ENCODE peak calls at places on chromosome 12, in six cellular contexts. D is stomach, N is heart right ventricle, S is A549, F is SK-N-SH, E is thoracic aorta. U is an unnamed sample.

GRCh38 chr12:48023386-48023785 is 19.1 kb upstream of the COL2A1 start:
- DNase-seq in E (no peak), N (peak), F (no peak), S (no peak), D (peak), U (no peak)

GRCh38 chr12:121357331-121357730 is 5.1 kb upstream of the ANAPC5 start:
- DNase-seq in N (no peak), E (no peak), D (no peak), F (no peak), S (no peak), U (no peak)

GRCh38 chr12:22230280-22230794 is 104.2 kb downstream of the ST8SIA1 start:
- DNase-seq in E (no peak), F (no peak), D (no peak), N (no peak), S (peak), U (peak)

GRCh38 chr12:106258226-106258625 is 10.4 kb upstream of the CKAP4 start:
- DNase-seq in S (no peak), E (no peak), N (no peak), D (no peak), F (no peak), U (no peak)

GRCh38 chr12:124538194-124539082 is 29.0 kb downstream of the NCOR2 start:
- DNase-seq in N (no peak), S (no peak), D (no peak), F (peak), E (no peak), U (no peak)

GRCh38 chr12:80861636-80862378 is 75.9 kb downstream of the LIN7A start:
- DNase-seq in D (no peak), S (no peak), E (no peak), F (no peak), N (no peak), U (peak)

GRCh38 chr12:112837629-112838191 is 46.2 kb downstream of the RPH3A start:
- DNase-seq in E (no peak), S (peak), N (no peak), F (no peak), D (no peak), U (peak)

GRCh38 chr12:45762185-45763110 is 32.9 kb downstream of the ARID2 start:
- DNase-seq in E (no peak), D (no peak), S (peak), F (peak), N (no peak), U (peak)

GRCh38 chr12:117674313-117674712 is 294.5 kb downstream of the KSR2 start:
- DNase-seq in E (no peak), N (no peak), D (no peak), F (no peak), S (no peak), U (no peak)

GRCh38 chr12:113071427-113072112 is 15.0 kb downstream of the DTX1 start:
- DNase-seq in N (no peak), S (no peak), F (no peak), D (no peak), E (no peak), U (no peak)

GRCh38 chr12:66055837-66056319 is 74.7 kb downstream of the LLPH start:
- DNase-seq in E (no peak), N (no peak), S (no peak), F (no peak), D (no peak), U (no peak)

GRCh38 chr12:52382854-52383253 is 2.6 kb downstream of the KRT84 start:
- DNase-seq in F (no peak), D (no peak), E (no peak), S (no peak), N (no peak), U (no peak)

GRCh38 chr12:62631531-62632520 is 165.2 kb downstream of the MON2 start:
- DNase-seq in N (peak), F (peak), D (peak), S (peak), E (no peak), U (peak)

GRCh38 chr12:82329508-82329907 is 28.7 kb downstream of the CCDC59 start:
- DNase-seq in D (no peak), E (no peak), F (no peak), N (no peak), S (no peak), U (no peak)

GRCh38 chr12:102342281-102343006 is 137.9 kb downstream of the IGF1 start:
- DNase-seq in D (peak), N (no peak), E (no peak), S (no peak), F (no peak), U (no peak)

GRCh38 chr12:1552171-1552570 is 42.2 kb downstream of the FBXL14 start:
- DNase-seq in E (no peak), N (no peak), S (no peak), D (no peak), F (no peak), U (peak)

GRCh38 chr12:114392909-114393308 is 13.0 kb downstream of the TBX5 start:
- DNase-seq in E (no peak), F (no peak), D (no peak), S (no peak), N (peak), U (no peak)

GRCh38 chr12:121872546-121873223 is 14.0 kb upstream of the HPD start:
- DNase-seq in F (peak), N (peak), D (peak), S (no peak), E (no peak), U (peak)

GRCh38 chr12:126998747-126999285 is 1268.2 kb upstream of the TMEM132C start:
- DNase-seq in N (no peak), D (no peak), S (no peak), F (no peak), E (no peak), U (no peak)

GRCh38 chr12:72264548-72265175 is 7.5 kb upstream of the TRHDE start:
- DNase-seq in D (no peak), S (peak), N (no peak), E (no peak), F (peak), U (no peak)
- TF ChIP-seq CTCF in D (no peak), S (peak), N (peak), E (peak), F (peak), U (peak)

GRCh38 chr12:57278465-57279453 is 27.8 kb upstream of the STAC3 start:
- DNase-seq in E (no peak), S (no peak), D (no peak), F (no peak), N (no peak), U (no peak)
- TF ChIP-seq CTCF in E (no peak), S (no peak), D (no peak), F (no peak), N (no peak), U (no peak)

DNA sequence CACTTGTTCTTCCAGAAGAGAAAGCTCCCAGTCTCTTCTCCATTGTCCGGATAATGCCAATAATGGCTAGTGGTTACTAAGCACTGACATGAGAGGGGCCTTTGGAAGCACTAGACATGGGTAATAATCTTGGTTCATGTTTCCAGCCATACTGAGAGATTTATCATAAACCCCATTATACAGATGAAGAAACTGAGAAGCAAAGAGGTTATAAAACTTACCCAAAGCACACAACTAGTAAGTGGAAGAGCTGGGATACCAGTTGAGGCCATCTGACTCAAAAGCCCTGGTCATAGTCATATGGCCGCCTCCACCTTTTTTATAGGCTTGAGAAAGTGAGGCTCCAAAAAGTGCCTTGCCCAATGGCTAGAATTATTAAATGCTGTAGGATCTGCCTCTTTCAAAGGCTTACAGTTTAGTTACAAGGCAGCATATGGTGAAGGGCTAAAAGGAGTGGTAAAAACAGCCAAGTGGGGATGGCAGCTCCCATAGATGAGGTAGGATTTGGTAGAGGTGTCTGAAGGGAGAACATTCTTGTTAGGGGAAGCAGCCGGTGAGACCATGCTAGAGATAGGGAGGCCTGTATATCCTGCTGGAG is 981 bp downstream of the TXNRD1 start:
- DNase-seq in F (no peak), N (no peak), S (peak), E (no peak), D (no peak), U (no peak)
- TF ChIP-seq CTCF in F (no peak), N (no peak), S (no peak), E (no peak), D (no peak), U (no peak)

GRCh38 chr12:107326237-107326636 is 232.9 kb upstream of the CRY1 start:
- DNase-seq in E (no peak), D (no peak), F (no peak), S (peak), N (no peak), U (no peak)
- TF ChIP-seq CTCF in E (no peak), D (no peak), F (no peak), S (peak), N (no peak), U (no peak)